ENCODE peak calls at places on chromosome 13, in seven cellular contexts. E, A, O, Y, C, T and U are unnamed samples.

GRCh38 chr13:100399455-100399854 is 189.1 kb downstream of the GGACT start:
- DNase-seq in Y (no peak), A (no peak), T (no peak), O (no peak), E (no peak), C (no peak), U (no peak)

GRCh38 chr13:44030615-44031014 is 150.9 kb downstream of the LACC1 start:
- DNase-seq in T (no peak), A (no peak), C (no peak), Y (no peak), O (no peak), E (no peak), U (no peak)

GRCh38 chr13:43663474-43664090 is 123.2 kb downstream of the ENOX1 start:
- DNase-seq in C (no peak), Y (no peak), T (peak), O (no peak), A (no peak), E (no peak), U (no peak)

GRCh38 chr13:55359067-55359466 is 1781.7 kb upstream of the PRR20A start:
- DNase-seq in C (no peak), Y (no peak), A (no peak), T (no peak), O (no peak), E (no peak), U (no peak)

GRCh38 chr13:51305558-51305957 is 33.9 kb upstream of the SERPINE3 start:
- DNase-seq in A (no peak), Y (no peak), C (no peak), T (no peak), O (no peak), E (no peak), U (no peak)

GRCh38 chr13:52161193-52161646 is 1.8 kb upstream of the NEK3 start:
- DNase-seq in Y (no peak), A (peak), E (no peak), T (no peak), C (peak), O (no peak), U (no peak)

GRCh38 chr13:101695870-101696516 is 243.5 kb downstream of the ITGBL1 start:
- DNase-seq in T (no peak), E (no peak), A (no peak), O (no peak), Y (no peak), C (no peak), U (no peak)

GRCh38 chr13:106187092-106187491 is 348.4 kb downstream of the EFNB2 start:
- DNase-seq in O (no peak), T (peak), Y (no peak), A (no peak), E (no peak), C (no peak), U (no peak)

GRCh38 chr13:107864543-107865460 is 350.5 kb downstream of the LIG4 start:
- DNase-seq in T (peak), Y (no peak), C (peak), O (peak), A (peak), E (no peak), U (peak)

GRCh38 chr13:31437975-31438374 is 238.2 kb downstream of the B3GLCT start:
- DNase-seq in C (no peak), A (no peak), T (no peak), E (no peak), Y (no peak), O (no peak), U (peak)